ENCODE peak calls at places on chromosomes 11 and 22, in five cellular contexts. T, O, L, U and G are unnamed samples.
A peak's percentile ranks its signal among the peaks of the same experiment; 100 is the strongest.

GRCh38 chr22:35465109-35465701 is 65.3 kb downstream of the MCM5 start:
- DNase-seq in L (no peak), U (no peak), O (no peak), T (no peak), G (peak; percentile 28)

GRCh38 chr11:44471603-44472002 is 93.9 kb upstream of the CD82 start:
- DNase-seq in L (no peak), U (no peak), T (no peak), O (no peak), G (no peak)

GRCh38 chr11:72519220-72519881 is 85.0 kb upstream of the CLPB start:
- DNase-seq in U (no peak), T (no peak), O (no peak), L (no peak), G (peak; percentile 29)

GRCh38 chr22:30880847-30881246 is 87.7 kb downstream of the MORC2 start:
- DNase-seq in L (no peak), U (no peak), O (no peak), T (no peak), G (no peak)

GRCh38 chr11:16577490-16577889 is 161.0 kb upstream of the C11orf58 start:
- DNase-seq in U (no peak), O (no peak), L (no peak), T (no peak), G (no peak)

GRCh38 chr11:11978792-11979486 is 29.5 kb downstream of the DKK3 start:
- DNase-seq in O (no peak), T (peak; percentile 77), U (peak; percentile 36), L (peak; percentile 66), G (peak; percentile 93)

GRCh38 chr22:20671409-20672081 is 102.4 kb upstream of the SERPIND1 start:
- DNase-seq in T (no peak), O (no peak), U (no peak), L (no peak), G (no peak)

GRCh38 chr22:39220897-39221850 is 23.6 kb downstream of the PDGFB start:
- DNase-seq in L (peak; percentile 40), O (no peak), T (no peak), U (no peak), G (peak; percentile 74)

GRCh38 chr22:49838771-49839717 is 11.4 kb upstream of the BRD1 start:
- DNase-seq in U (peak; percentile 30), T (peak; percentile 19), L (peak; percentile 75), O (no peak), G (no peak)

GRCh38 chr11:9906043-9906791 is 242.3 kb downstream of the SWAP70 start:
- DNase-seq in T (peak; percentile 87), L (peak; percentile 58), U (no peak), O (peak; percentile 80), G (peak; percentile 100)

GRCh38 chr11:70813651-70814050 is 415.3 kb downstream of the CTTN start:
- DNase-seq in T (no peak), L (no peak), O (no peak), U (no peak), G (no peak)

GRCh38 chr11:62444271-62444833 is 25.5 kb downstream of the SCGB1A1 start:
- DNase-seq in T (peak; percentile 86), O (no peak), U (peak; percentile 66), L (peak; percentile 78), G (peak; percentile 80)

GRCh38 chr22:27719535-27720227 is 81.9 kb downstream of the MN1 start:
- DNase-seq in O (no peak), U (peak; percentile 29), L (peak; percentile 76), T (no peak), G (peak; percentile 67)

GRCh38 chr11:111166655-111167054 is 78.9 kb upstream of the POU2AF2 start:
- DNase-seq in O (no peak), L (no peak), U (no peak), T (no peak), G (no peak)

GRCh38 chr22:49807129-49807528 is 20.5 kb downstream of the BRD1 start:
- DNase-seq in L (no peak), O (no peak), T (no peak), U (no peak), G (no peak)

GRCh38 chr11:61362542-61362875 is 335 bp downstream of the TMEM138 start:
- DNase-seq in T (peak; percentile 47), L (no peak), U (peak; percentile 32), O (peak; percentile 49), G (peak; percentile 49)

GRCh38 chr11:113519989-113520613 is 44.9 kb upstream of the DRD2 start:
- DNase-seq in L (no peak), U (no peak), O (no peak), T (no peak), G (no peak)

GRCh38 chr11:130894322-130895025 is 21.8 kb downstream of the SNX19 start:
- DNase-seq in O (peak; percentile 20), L (peak; percentile 93), U (peak; percentile 73), T (peak; percentile 77), G (peak; percentile 67)

GRCh38 chr11:95531116-95531515 is 258.5 kb downstream of the FAM76B start:
- DNase-seq in U (no peak), O (no peak), T (no peak), L (no peak), G (peak; percentile 93)

GRCh38 chr11:57109331-57109730 is 72.4 kb upstream of the LRRC55 start:
- DNase-seq in U (no peak), L (no peak), O (no peak), T (no peak), G (no peak)

DNA sequence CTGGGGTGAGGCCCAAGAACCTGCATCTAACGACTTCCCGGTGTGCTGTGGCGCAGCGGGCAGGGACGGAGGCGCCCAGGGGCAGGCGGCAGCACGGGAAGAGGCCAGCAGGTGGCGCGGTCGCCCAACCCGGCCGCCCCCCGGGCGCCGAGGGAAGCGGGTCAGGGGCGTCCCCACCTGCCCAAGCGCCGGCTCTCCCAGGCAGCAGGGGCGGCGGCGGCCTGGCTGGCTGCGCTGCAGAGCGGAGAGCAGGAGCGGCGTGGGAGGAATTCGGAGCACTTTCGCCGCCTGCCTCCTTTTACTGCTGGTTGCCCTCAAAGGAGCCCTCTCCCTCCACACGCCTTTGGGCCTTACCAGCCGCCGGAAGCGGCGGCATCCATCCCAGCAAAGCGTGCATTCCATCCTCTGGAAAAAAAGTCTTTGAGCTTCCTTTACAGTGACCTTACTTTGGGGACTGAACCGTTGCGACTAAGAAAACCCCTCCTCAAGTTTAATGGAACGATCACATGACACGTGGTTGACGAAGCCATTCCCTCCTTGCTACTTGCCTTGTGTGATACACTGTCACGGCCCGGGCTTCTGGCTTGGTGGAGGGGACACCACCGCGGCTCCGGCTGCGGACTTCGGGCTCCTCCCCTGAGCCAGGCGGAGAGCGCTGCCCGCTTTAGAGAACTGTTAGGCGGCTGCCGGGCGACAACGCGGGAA is 106.8 kb upstream of the CLMP start:
- DNase-seq in T (peak; percentile 18), L (peak; percentile 93), U (peak; percentile 46), O (peak; percentile 44), G (peak; percentile 25)
- H3K4me3 ChIP-seq in T (peak overlapping the region; percentile 34), L (peak overlapping the region; percentile 64), U (peak overlapping the region; percentile 37), O (peak overlapping the region; percentile 38), G (peak overlapping the region; percentile 50)

GRCh38 chr11:66008095-66008467 is 3.7 kb upstream of the CST6 start:
- DNase-seq in L (no peak), T (no peak), O (no peak), U (no peak), G (no peak)
- TF ChIP-seq CTCF in L (no peak), T (no peak), O (no peak), U (no peak), G (no peak)

GRCh38 chr11:73647459-73648100 is 1.2 kb downstream of the PLEKHB1 start:
- DNase-seq in O (peak; percentile 62), U (peak; percentile 92), L (peak; percentile 98), T (peak; percentile 82), G (peak; percentile 80)
- H3K4me3 ChIP-seq in O (peak overlapping the region; percentile 18), U (peak overlapping the region; percentile 34), L (peak overlapping the region; percentile 74), T (peak overlapping the region; percentile 22), G (peak overlapping the region; percentile 25)

GRCh38 chr11:99687320-99687719 is 666.6 kb downstream of the CNTN5 start:
- DNase-seq in L (no peak), U (no peak), T (no peak), O (no peak), G (no peak)
- TF ChIP-seq CTCF in L (peak; percentile 42), U (no peak), T (peak; percentile 6), O (no peak), G (no peak)

GRCh38 chr11:6223854-6224253 is 10.6 kb downstream of the FHIP1B start:
- DNase-seq in T (no peak), O (no peak), U (no peak), L (no peak), G (no peak)
- H3K4me3 ChIP-seq in T (no peak overlapping the region), O (no peak overlapping the region), U (no peak overlapping the region), L (no peak overlapping the region), G (no peak overlapping the region)

DNA sequence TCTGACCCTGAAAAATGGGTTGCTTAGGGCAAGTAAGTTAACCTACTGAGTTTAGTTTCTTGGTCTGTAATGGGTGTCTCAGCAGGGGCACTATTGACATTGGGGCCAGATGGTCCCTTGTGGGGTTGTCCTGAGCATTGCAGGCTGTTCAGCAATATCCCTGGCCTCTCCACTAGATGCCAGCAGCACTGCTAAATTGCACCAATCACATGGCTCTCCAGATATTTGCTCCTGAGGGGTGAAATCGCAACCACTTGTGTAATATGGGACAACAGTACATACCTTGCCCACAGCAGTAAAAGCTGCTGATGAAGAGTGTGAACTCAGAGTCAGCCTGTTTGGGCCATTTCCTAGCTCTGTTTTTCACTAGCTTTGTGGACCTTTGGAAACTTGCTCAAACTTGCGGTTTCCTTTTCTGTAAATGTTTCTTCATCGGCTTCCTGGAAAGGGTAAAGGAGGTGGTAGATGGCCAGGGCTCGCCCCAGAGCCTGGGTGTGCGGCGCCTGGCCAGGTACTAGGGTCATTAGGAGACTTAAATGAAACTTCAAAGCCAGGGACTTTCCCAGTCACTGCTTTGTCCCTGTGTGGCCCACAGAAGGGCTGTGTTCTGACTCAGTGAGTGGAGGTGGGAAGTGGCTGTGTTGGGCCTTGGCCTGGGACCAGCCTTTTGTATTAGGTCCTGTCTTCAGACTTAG is 13.0 kb downstream of the NCF4 start:
- DNase-seq in L (peak; percentile 73), T (peak; percentile 20), O (peak; percentile 67), U (no peak), G (peak; percentile 78)
- TF ChIP-seq CTCF in L (peak; percentile 69), T (peak; percentile 52), O (peak; percentile 37), U (peak; percentile 11), G (peak; percentile 70)

GRCh38 chr11:128506999-128507591 is 80.3 kb downstream of the ETS1 start:
- DNase-seq in T (peak; percentile 97), U (peak; percentile 90), O (peak; percentile 72), L (no peak), G (peak; percentile 98)

GRCh38 chr11:128503231-128503991 is 83.9 kb downstream of the ETS1 start:
- DNase-seq in U (no peak), L (no peak), T (peak; percentile 89), O (no peak), G (peak; percentile 95)

GRCh38 chr11:128504489-128504888 is 82.9 kb downstream of the ETS1 start:
- DNase-seq in O (no peak), T (peak; percentile 46), L (no peak), U (no peak), G (no peak)

GRCh38 chr11:128506384-128506783 is 81.0 kb downstream of the ETS1 start:
- DNase-seq in O (no peak), T (no peak), L (no peak), U (no peak), G (no peak)

DNA sequence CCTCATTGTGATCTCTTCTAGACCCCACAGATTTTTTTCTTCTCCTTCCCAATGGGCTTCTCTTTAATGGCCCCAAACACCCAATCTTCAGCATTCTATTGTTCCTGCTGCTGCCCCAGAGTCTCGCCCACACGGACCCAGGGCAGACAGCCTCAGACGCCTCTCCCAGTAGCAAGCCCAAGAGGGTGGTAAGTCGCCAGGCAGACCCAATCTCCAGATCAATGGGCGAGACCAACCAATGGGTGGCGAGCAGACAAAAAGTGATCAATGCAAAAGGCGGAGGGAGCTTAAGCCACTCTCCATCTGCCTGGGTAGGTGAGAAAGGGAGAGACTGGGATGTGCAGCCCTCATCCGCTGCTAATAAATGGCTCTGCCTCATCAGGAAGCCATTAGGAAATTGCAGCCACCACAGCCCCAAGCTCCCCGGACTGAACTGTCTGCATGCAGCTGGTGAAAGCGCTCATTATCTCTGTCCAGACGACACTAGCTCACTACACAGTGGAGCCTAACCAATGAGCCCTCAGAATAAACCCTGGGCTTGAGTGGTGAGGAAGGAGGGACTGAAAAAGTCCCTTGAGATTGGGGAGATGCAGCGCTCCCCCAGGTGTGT is 81.8 kb downstream of the ETS1 start:
- DNase-seq in T (no peak), U (no peak), O (no peak), L (no peak), G (no peak)
- H3K4me3 ChIP-seq in T (no peak overlapping the region), U (no peak overlapping the region), O (no peak overlapping the region), L (no peak overlapping the region), G (no peak overlapping the region)